ENCODE peak calls at places on chromosomes 2 and 18, in six cellular contexts. One of them, this sample, is unnamed.

GRCh38 chr2:234137400-234138014 is 87.0 kb downstream of the SPP2 start:
- DNase-seq in left ventricle myocardium superior: no peak
- DNase-seq in esophagus squamous epithelium: no peak
- DNase-seq in astrocyte: peak; percentile 88
- DNase-seq in Ammon's horn: no peak
- DNase-seq in glutamatergic neuron: no peak
- DNase-seq in this sample: no peak

GRCh38 chr18:31189757-31190156 is 27.1 kb upstream of the DSC1 start:
- DNase-seq in esophagus squamous epithelium: no peak
- DNase-seq in left ventricle myocardium superior: no peak
- DNase-seq in glutamatergic neuron: no peak
- DNase-seq in Ammon's horn: no peak
- DNase-seq in astrocyte: no peak
- DNase-seq in this sample: no peak

GRCh38 chr2:7012141-7012809 is 95.1 kb downstream of the RNF144A start:
- DNase-seq in Ammon's horn: peak; percentile 83
- DNase-seq in astrocyte: peak; percentile 71
- DNase-seq in glutamatergic neuron: no peak
- DNase-seq in left ventricle myocardium superior: peak; percentile 73
- DNase-seq in esophagus squamous epithelium: no peak
- DNase-seq in this sample: no peak

GRCh38 chr2:111634995-111635538 is 248.9 kb downstream of the ANAPC1 start:
- DNase-seq in left ventricle myocardium superior: no peak
- DNase-seq in astrocyte: no peak
- DNase-seq in esophagus squamous epithelium: no peak
- DNase-seq in glutamatergic neuron: no peak
- DNase-seq in Ammon's horn: no peak
- DNase-seq in this sample: no peak

GRCh38 chr2:240789051-240789453 is 31.0 kb downstream of the KIF1A start:
- DNase-seq in Ammon's horn: no peak
- DNase-seq in astrocyte: no peak
- DNase-seq in glutamatergic neuron: peak; percentile 7
- DNase-seq in esophagus squamous epithelium: no peak
- DNase-seq in left ventricle myocardium superior: peak; percentile 17
- DNase-seq in this sample: no peak

GRCh38 chr2:44358498-44358897 is 2.8 kb downstream of the PREPL start:
- DNase-seq in glutamatergic neuron: no peak
- DNase-seq in astrocyte: peak; percentile 73
- DNase-seq in esophagus squamous epithelium: no peak
- DNase-seq in Ammon's horn: peak; percentile 8
- DNase-seq in left ventricle myocardium superior: peak; percentile 36
- DNase-seq in this sample: no peak

GRCh38 chr2:161020437-161020836 is 139.8 kb upstream of the TANK start:
- DNase-seq in glutamatergic neuron: no peak
- DNase-seq in esophagus squamous epithelium: no peak
- DNase-seq in left ventricle myocardium superior: no peak
- DNase-seq in astrocyte: no peak
- DNase-seq in Ammon's horn: no peak
- DNase-seq in this sample: no peak

GRCh38 chr2:35973737-35974132 is 381.8 kb upstream of the CRIM1 start:
- DNase-seq in Ammon's horn: no peak
- DNase-seq in glutamatergic neuron: no peak
- DNase-seq in left ventricle myocardium superior: no peak
- DNase-seq in astrocyte: peak; percentile 6
- DNase-seq in esophagus squamous epithelium: no peak
- DNase-seq in this sample: no peak

GRCh38 chr18:6249110-6249680 is 165.5 kb downstream of the L3MBTL4 start:
- DNase-seq in astrocyte: no peak
- DNase-seq in glutamatergic neuron: no peak
- DNase-seq in left ventricle myocardium superior: no peak
- DNase-seq in Ammon's horn: no peak
- DNase-seq in esophagus squamous epithelium: no peak
- DNase-seq in this sample: no peak

GRCh38 chr2:12547771-12548170 is 169.0 kb upstream of the TRIB2 start:
- DNase-seq in esophagus squamous epithelium: no peak
- DNase-seq in astrocyte: no peak
- DNase-seq in glutamatergic neuron: no peak
- DNase-seq in Ammon's horn: no peak
- DNase-seq in left ventricle myocardium superior: no peak
- DNase-seq in this sample: no peak

GRCh38 chr18:59124370-59124704 is 15.3 kb upstream of the SEC11C start:
- DNase-seq in Ammon's horn: no peak
- DNase-seq in left ventricle myocardium superior: no peak
- DNase-seq in astrocyte: no peak
- DNase-seq in esophagus squamous epithelium: no peak
- DNase-seq in glutamatergic neuron: no peak
- DNase-seq in this sample: no peak

GRCh38 chr2:97858442-97858841 is 137.3 kb downstream of the TMEM131 start:
- DNase-seq in glutamatergic neuron: no peak
- DNase-seq in left ventricle myocardium superior: no peak
- DNase-seq in Ammon's horn: no peak
- DNase-seq in astrocyte: no peak
- DNase-seq in esophagus squamous epithelium: no peak
- DNase-seq in this sample: no peak

GRCh38 chr2:205867371-205867770 is 185.1 kb downstream of the NRP2 start:
- DNase-seq in left ventricle myocardium superior: no peak
- DNase-seq in astrocyte: no peak
- DNase-seq in esophagus squamous epithelium: no peak
- DNase-seq in Ammon's horn: no peak
- DNase-seq in glutamatergic neuron: no peak
- DNase-seq in this sample: no peak

GRCh38 chr2:219125225-219125885 is 35.3 kb downstream of the NHEJ1 start:
- DNase-seq in astrocyte: peak; percentile 97
- DNase-seq in glutamatergic neuron: no peak
- DNase-seq in Ammon's horn: no peak
- DNase-seq in left ventricle myocardium superior: no peak
- DNase-seq in esophagus squamous epithelium: no peak
- DNase-seq in this sample: no peak

GRCh38 chr18:79397830-79398761 is 2.4 kb downstream of the NFATC1 start:
- DNase-seq in astrocyte: no peak
- DNase-seq in left ventricle myocardium superior: peak; percentile 34
- DNase-seq in Ammon's horn: no peak
- DNase-seq in glutamatergic neuron: peak; percentile 35
- DNase-seq in esophagus squamous epithelium: no peak
- DNase-seq in this sample: no peak

GRCh38 chr2:19198376-19198775 is 160.0 kb downstream of the OSR1 start:
- DNase-seq in astrocyte: no peak
- DNase-seq in glutamatergic neuron: no peak
- DNase-seq in left ventricle myocardium superior: peak; percentile 47
- DNase-seq in Ammon's horn: no peak
- DNase-seq in esophagus squamous epithelium: no peak
- DNase-seq in this sample: no peak

GRCh38 chr2:170996316-170996715 is 67.3 kb downstream of the GORASP2 start:
- DNase-seq in left ventricle myocardium superior: no peak
- DNase-seq in Ammon's horn: no peak
- DNase-seq in glutamatergic neuron: no peak
- DNase-seq in astrocyte: no peak
- DNase-seq in esophagus squamous epithelium: no peak
- DNase-seq in this sample: no peak

GRCh38 chr2:133541797-133542196 is 26.5 kb downstream of the NCKAP5 start:
- DNase-seq in esophagus squamous epithelium: no peak
- DNase-seq in astrocyte: no peak
- DNase-seq in left ventricle myocardium superior: no peak
- DNase-seq in Ammon's horn: no peak
- DNase-seq in glutamatergic neuron: no peak
- DNase-seq in this sample: no peak